ENCODE peak calls at places on chromosomes 16 and 17, in seven cellular contexts. O, W, A, Y, B, R and T are unnamed samples.

GRCh38 chr16:48044117-48044516 is 111.7 kb downstream of the ABCC12 start:
- DNase-seq in A (no peak), R (no peak), B (no peak), O (no peak), W (no peak), Y (no peak), T (no peak)

GRCh38 chr16:19123535-19124178 is 9.9 kb downstream of the ITPRIPL2 start:
- DNase-seq in W (no peak), R (no peak), O (peak), A (no peak), Y (peak), B (peak), T (no peak)

GRCh38 chr16:57474671-57475661 is 11.3 kb downstream of the DOK4 start:
- DNase-seq in A (no peak), O (no peak), R (peak), Y (no peak), W (no peak), B (no peak), T (no peak)

GRCh38 chr16:12258806-12259205 is 282.3 kb downstream of the SNX29 start:
- DNase-seq in R (no peak), Y (no peak), W (no peak), A (no peak), O (no peak), B (no peak), T (no peak)

GRCh38 chr17:66466421-66466820 is 164.0 kb downstream of the PRKCA start:
- DNase-seq in A (no peak), R (no peak), W (no peak), Y (no peak), B (no peak), O (no peak), T (no peak)

GRCh38 chr17:76296186-76296585 is 11.9 kb downstream of the QRICH2 start:
- DNase-seq in W (no peak), O (no peak), B (peak), Y (no peak), A (no peak), R (no peak), T (no peak)

GRCh38 chr17:67027031-67027628 is 17.2 kb upstream of the CACNG1 start:
- DNase-seq in A (no peak), Y (peak), R (no peak), B (peak), O (no peak), W (peak), T (no peak)

GRCh38 chr16:23026777-23027362 is 122.4 kb downstream of the USP31 start:
- DNase-seq in O (no peak), R (peak), Y (peak), B (no peak), W (no peak), A (no peak), T (no peak)

GRCh38 chr16:66522816-66523590 is 26.9 kb downstream of the TK2 start:
- DNase-seq in A (no peak), W (no peak), B (no peak), R (peak), O (no peak), Y (no peak), T (no peak)

GRCh38 chr16:69057400-69058378 is 47.8 kb upstream of the HAS3 start:
- DNase-seq in B (peak), O (no peak), W (no peak), R (no peak), A (peak), Y (peak), T (no peak)

GRCh38 chr17:74113326-74113725 is 90.2 kb upstream of the RPL38 start:
- DNase-seq in B (no peak), A (no peak), Y (no peak), O (no peak), W (no peak), R (no peak), T (no peak)

GRCh38 chr17:78039581-78039980 is 81.1 kb downstream of the TNRC6C start:
- DNase-seq in B (no peak), Y (no peak), W (no peak), R (no peak), O (no peak), A (no peak), T (no peak)

GRCh38 chr16:51134269-51134812 is 16.7 kb downstream of the SALL1 start:
- DNase-seq in O (no peak), A (no peak), W (no peak), Y (no peak), B (no peak), R (no peak), T (no peak)

GRCh38 chr17:7922499-7923289 is 6.6 kb upstream of the RNF227 start:
- DNase-seq in B (peak), R (peak), O (peak), Y (peak), W (peak), A (peak), T (peak)

GRCh38 chr17:32142857-32143524 is 689 bp downstream of the RHOT1 start:
- DNase-seq in A (peak), Y (peak), R (peak), O (peak), B (peak), W (peak), T (peak)

GRCh38 chr17:8143581-8144400 is 8.4 kb downstream of the PER1 start:
- DNase-seq in O (no peak), B (no peak), A (peak), W (no peak), Y (no peak), R (no peak), T (peak)

GRCh38 chr17:81735181-81736102 is 23.4 kb downstream of the SLC25A10 start:
- DNase-seq in R (no peak), W (no peak), Y (no peak), B (no peak), O (peak), A (no peak), T (peak)

GRCh38 chr16:74724820-74725549 is 24.3 kb upstream of the MLKL start:
- DNase-seq in O (no peak), Y (no peak), W (no peak), R (no peak), B (peak), A (no peak), T (peak)

GRCh38 chr16:8590161-8590688 is at the start of gene TMEM114:
- DNase-seq in W (no peak), B (no peak), R (no peak), O (no peak), Y (no peak), A (no peak), T (no peak)

GRCh38 chr17:14672830-14673229 is 371.9 kb downstream of the HS3ST3B1 start:
- DNase-seq in A (no peak), W (no peak), B (no peak), O (no peak), R (no peak), Y (no peak), T (no peak)

GRCh38 chr17:395179-395578 is 42.6 kb upstream of the RPH3AL start:
- DNase-seq in A (no peak), W (no peak), R (no peak), B (no peak), O (no peak), Y (no peak), T (no peak)

GRCh38 chr16:51941412-51941811 is 605.5 kb downstream of the TOX3 start:
- DNase-seq in B (no peak), A (no peak), O (no peak), R (no peak), W (no peak), Y (no peak), T (no peak)

GRCh38 chr16:82748026-82748425 is 121.3 kb downstream of the CDH13 start:
- DNase-seq in O (no peak), B (peak), R (no peak), Y (no peak), W (peak), A (peak), T (no peak)

GRCh38 chr16:31402687-31403086 is 9.6 kb downstream of the ITGAD start:
- DNase-seq in O (no peak), R (no peak), A (no peak), W (no peak), Y (no peak), B (no peak), T (no peak)

GRCh38 chr16:21060027-21060510 is 90.6 kb downstream of the DNAH3 start:
- DNase-seq in R (no peak), A (no peak), W (no peak), O (no peak), B (no peak), Y (no peak), T (no peak)

GRCh38 chr17:56499799-56500388 is 93.6 kb upstream of the NOG start:
- DNase-seq in A (no peak), W (no peak), B (no peak), Y (peak), O (no peak), R (no peak), T (no peak)

GRCh38 chr16:12062343-12063003 is 85.9 kb downstream of the SNX29 start:
- DNase-seq in W (peak), B (peak), O (peak), R (peak), A (peak), Y (no peak), T (no peak)

GRCh38 chr17:32498362-32498761 is 11.6 kb downstream of the CDK5R1 start:
- DNase-seq in W (no peak), A (no peak), O (no peak), Y (no peak), B (no peak), R (no peak), T (peak)

GRCh38 chr17:79563237-79564013 is 47.4 kb downstream of the RBFOX3 start:
- DNase-seq in O (no peak), R (no peak), Y (peak), W (no peak), B (no peak), A (no peak), T (no peak)

GRCh38 chr16:71350821-71351557 is 7.5 kb upstream of the CALB2 start:
- DNase-seq in A (no peak), Y (no peak), R (peak), W (no peak), O (no peak), B (no peak), T (no peak)

GRCh38 chr16:89567656-89568594 is 7.4 kb downstream of the RPL13 start:
- DNase-seq in W (no peak), Y (no peak), R (no peak), O (no peak), A (no peak), B (no peak), T (no peak)

GRCh38 chr16:68287276-68288251 is 23.2 kb downstream of the SLC7A6OS start:
- DNase-seq in B (peak), W (peak), O (no peak), R (peak), Y (peak), A (peak), T (peak)

GRCh38 chr17:75459590-75460267 is 3.3 kb downstream of the TMEM94 start:
- DNase-seq in Y (no peak), B (peak), R (no peak), W (no peak), O (peak), A (no peak), T (peak)

GRCh38 chr17:58491510-58492045 is 3.4 kb upstream of the HSF5 start:
- DNase-seq in A (no peak), B (no peak), Y (no peak), O (no peak), R (no peak), W (no peak), T (no peak)

GRCh38 chr16:11698271-11698689 is 30.0 kb downstream of the SNN start:
- DNase-seq in R (peak), Y (no peak), A (no peak), O (no peak), W (no peak), B (peak), T (no peak)

GRCh38 chr16:55225972-55226542 is 97.9 kb upstream of the IRX6 start:
- DNase-seq in W (no peak), B (no peak), O (no peak), R (no peak), A (no peak), Y (no peak), T (no peak)

GRCh38 chr16:53112015-53112414 is 57.2 kb downstream of the CHD9 start:
- DNase-seq in W (no peak), R (no peak), O (no peak), Y (no peak), B (no peak), A (no peak), T (no peak)

GRCh38 chr17:47254403-47254943 is 846 bp downstream of the ITGB3 start:
- DNase-seq in Y (no peak), R (no peak), W (no peak), A (no peak), B (no peak), O (no peak), T (no peak)

GRCh38 chr16:87391324-87391949 is 699 bp upstream of the MAP1LC3B start:
- DNase-seq in A (peak), B (peak), R (peak), O (peak), W (peak), Y (peak), T (no peak)

GRCh38 chr16:87388818-87389134 is 3.4 kb upstream of the MAP1LC3B start:
- DNase-seq in B (no peak), R (no peak), Y (no peak), O (no peak), W (no peak), A (no peak), T (no peak)

GRCh38 chr16:87390641-87391323 is 1.4 kb upstream of the MAP1LC3B start:
- DNase-seq in B (no peak), W (no peak), Y (no peak), O (no peak), A (no peak), R (peak), T (peak)

GRCh38 chr16:87389245-87389644 is 2.9 kb upstream of the MAP1LC3B start:
- DNase-seq in Y (no peak), B (peak), A (no peak), R (no peak), W (no peak), O (no peak), T (no peak)

DNA sequence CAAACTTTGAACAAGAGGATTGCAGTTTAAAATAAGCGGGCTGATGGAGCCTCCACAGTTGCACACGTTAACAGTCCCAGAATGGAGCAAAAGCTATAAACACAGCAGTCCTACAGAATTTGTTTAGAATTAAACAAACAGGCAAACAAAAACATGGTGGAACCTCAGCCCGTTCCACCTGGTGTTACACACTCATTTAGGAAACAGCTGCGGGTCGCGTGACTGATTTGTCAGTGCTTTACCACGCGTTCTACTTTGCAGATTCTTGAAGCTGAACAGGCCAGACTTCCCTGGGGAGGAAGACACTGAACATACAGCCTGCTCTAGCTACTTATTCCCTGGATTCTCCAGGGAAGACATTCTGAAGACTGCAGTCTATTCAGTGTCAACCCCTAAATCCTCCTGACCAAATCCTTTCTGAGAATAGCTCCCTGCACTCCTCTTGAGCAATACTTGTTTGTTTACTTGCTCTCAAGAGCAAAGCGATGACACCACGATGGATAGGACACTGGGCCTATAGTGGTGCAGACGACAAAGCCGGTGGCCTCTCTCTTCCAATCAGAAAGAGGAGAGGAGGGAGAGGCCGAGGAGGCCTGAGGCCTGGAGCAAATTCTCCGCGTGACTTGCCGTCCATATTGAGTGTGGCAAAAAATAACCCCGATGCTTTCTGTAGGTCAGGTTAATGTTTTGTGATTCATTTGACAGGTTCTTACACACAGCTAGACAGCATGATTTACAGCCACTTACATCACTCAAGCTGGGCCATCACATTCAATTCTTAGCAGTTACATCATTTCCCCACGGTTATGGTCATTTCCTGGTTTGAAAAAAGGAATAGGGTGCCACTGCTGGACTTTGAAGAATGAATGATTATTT is 4.0 kb upstream of the MAP1LC3B start:
- DNase-seq in R (peak), W (peak), B (peak), O (peak), Y (peak), A (peak), T (peak)
- TF ChIP-seq POLR2A in R (no peak), W (no peak), B (peak), O (peak), Y (no peak), A (peak), T (peak)

GRCh38 chr17:36614974-36615373 is 13.6 kb downstream of the MRM1 start:
- DNase-seq in A (no peak), W (no peak), O (no peak), R (no peak), B (no peak), Y (no peak), T (no peak)
- TF ChIP-seq POLR2A in A (no peak), W (no peak), O (no peak), R (no peak), B (no peak), Y (no peak), T (no peak)

GRCh38 chr17:2138768-2139167 is 83.9 kb downstream of the HIC1 start:
- DNase-seq in R (peak), Y (no peak), O (peak), A (peak), B (peak), W (no peak), T (no peak)

GRCh38 chr17:2137342-2138098 is 82.6 kb downstream of the HIC1 start:
- DNase-seq in R (peak), O (peak), Y (no peak), B (peak), A (peak), W (no peak), T (no peak)

GRCh38 chr17:2140683-2141082 is 85.8 kb downstream of the HIC1 start:
- DNase-seq in W (no peak), O (no peak), Y (no peak), B (no peak), A (no peak), R (no peak), T (no peak)

GRCh38 chr17:2143332-2143731 is 88.4 kb downstream of the HIC1 start:
- DNase-seq in A (no peak), R (no peak), O (no peak), W (no peak), B (no peak), Y (no peak), T (no peak)

GRCh38 chr17:2138318-2138717 is 83.4 kb downstream of the HIC1 start:
- DNase-seq in W (no peak), O (peak), R (peak), A (no peak), Y (no peak), B (peak), T (peak)
- TF ChIP-seq POLR2A in W (no peak), O (no peak), R (no peak), A (no peak), Y (no peak), B (no peak), T (no peak)

DNA sequence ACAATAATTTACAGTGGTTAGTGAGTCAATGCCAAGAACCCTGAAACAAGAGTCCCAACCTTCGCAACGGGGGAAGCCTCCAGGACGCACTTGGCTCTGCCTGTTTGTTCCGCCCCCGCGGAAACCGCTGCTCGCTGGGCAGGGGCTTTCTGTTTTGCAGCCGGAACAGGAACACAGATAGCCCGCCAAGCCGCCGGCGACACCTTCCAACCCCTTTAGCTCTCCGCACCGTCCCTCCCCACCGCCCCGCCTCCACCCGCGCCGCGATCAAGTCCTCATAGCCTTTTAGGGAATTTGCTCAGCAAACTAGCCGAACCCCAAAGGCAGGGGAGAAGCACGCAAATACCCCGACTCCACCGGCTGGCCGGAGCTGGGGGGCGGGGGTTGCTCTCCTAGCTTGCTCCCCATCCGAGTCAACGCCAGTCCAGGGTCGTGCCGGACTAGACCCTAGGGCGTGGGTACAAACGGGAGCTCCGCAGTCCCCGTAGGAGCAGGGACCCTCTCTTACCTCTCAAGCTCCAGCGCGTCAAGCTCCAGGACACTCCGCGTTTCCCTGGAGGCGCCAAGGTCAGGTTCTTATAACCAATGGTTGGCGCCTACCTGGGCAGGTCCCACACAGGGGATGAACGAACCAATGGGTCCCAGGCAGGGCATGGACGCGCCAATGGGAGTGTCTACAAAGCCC is at the start of gene SLFN13:
- DNase-seq in B (peak), R (peak), Y (peak), A (peak), W (peak), O (peak), T (peak)
- TF ChIP-seq POLR2A in B (no peak), R (no peak), Y (peak), A (no peak), W (no peak), O (no peak), T (no peak)

DNA sequence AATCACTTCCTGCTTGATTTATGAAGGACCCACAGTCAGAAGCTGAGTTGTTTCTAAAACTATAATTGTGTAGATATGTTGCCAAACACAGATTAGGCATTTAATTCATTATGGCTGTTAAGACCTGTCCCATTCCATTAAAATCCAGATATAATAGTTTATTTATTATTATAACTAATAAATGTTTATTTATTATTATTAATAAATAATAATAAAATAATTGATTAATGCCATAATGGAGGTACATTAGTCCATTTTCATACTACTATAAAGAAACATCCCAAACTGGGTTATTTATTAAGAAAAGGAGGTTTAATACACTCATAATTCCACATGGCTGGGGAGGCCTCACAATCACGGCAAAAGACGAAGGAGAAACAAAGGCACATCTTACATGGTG is 1240.9 kb downstream of the CDH11 start:
- DNase-seq in B (no peak), Y (no peak), R (no peak), O (no peak), A (no peak), W (no peak), T (no peak)
- TF ChIP-seq POLR2A in B (no peak), Y (no peak), R (no peak), O (no peak), A (no peak), W (no peak), T (no peak)

GRCh38 chr17:4719146-4719545 is 8.7 kb downstream of the ARRB2 start:
- DNase-seq in Y (no peak), O (no peak), R (no peak), B (no peak), W (no peak), A (no peak), T (no peak)

GRCh38 chr17:4722678-4723240 is 8.5 kb upstream of the MED11 start:
- DNase-seq in W (no peak), B (no peak), R (no peak), O (no peak), Y (no peak), A (no peak), T (no peak)

GRCh38 chr17:4720787-4721186 is 10.4 kb downstream of the ARRB2 start:
- DNase-seq in R (no peak), Y (peak), B (no peak), A (no peak), O (no peak), W (no peak), T (no peak)

GRCh38 chr17:4719684-4720221 is 9.3 kb downstream of the ARRB2 start:
- DNase-seq in O (no peak), W (no peak), Y (peak), A (no peak), R (no peak), B (peak), T (no peak)

GRCh38 chr17:4721203-4722135 is 9.8 kb upstream of the MED11 start:
- DNase-seq in B (peak), W (no peak), Y (peak), A (no peak), O (peak), R (no peak), T (peak)
- TF ChIP-seq POLR2A in B (no peak), W (no peak), Y (no peak), A (no peak), O (peak), R (no peak), T (no peak)

GRCh38 chr17:37830151-37830993 is 85.5 kb upstream of the HNF1B start:
- DNase-seq in B (no peak), A (no peak), R (peak), O (no peak), W (no peak), Y (no peak), T (no peak)
- TF ChIP-seq POLR2A in B (no peak), A (no peak), R (no peak), O (no peak), W (no peak), Y (no peak), T (no peak)